ENCODE peak calls at places on chromosomes 7 and 10, in four cellular contexts. U is upper lobe of left lung, J is 8988T, L is D721Med. T is an unnamed sample.

GRCh38 chr10:107631876-107632275 is 467.4 kb upstream of the SORCS1 start:
- DNase-seq in U (no peak), J (no peak), L (no peak), T (no peak)

GRCh38 chr10:45592432-45592831 is 80.1 kb downstream of the ZFAND4 start:
- DNase-seq in U (no peak), J (no peak), L (no peak), T (no peak)

GRCh38 chr10:91691255-91691654 is 58.4 kb upstream of the PPP1R3C start:
- DNase-seq in U (no peak), J (no peak), L (no peak), T (no peak)

GRCh38 chr7:27156901-27157716 is 634 bp upstream of the HOXA7 start:
- DNase-seq in U (peak; percentile 18), J (no peak), L (no peak), T (no peak)

GRCh38 chr7:111803015-111803758 is 240.9 kb upstream of the IMMP2L start:
- DNase-seq in U (no peak), J (no peak), L (no peak), T (peak; percentile 42)

GRCh38 chr7:140062118-140062527 is 628 bp downstream of the PARP12 start:
- DNase-seq in U (peak; percentile 33), J (no peak), L (no peak), T (peak; percentile 33)

GRCh38 chr10:70357447-70358035 is 24.9 kb downstream of the LRRC20 start:
- DNase-seq in U (no peak), J (no peak), L (no peak), T (no peak)

GRCh38 chr7:32161708-32162107 is 91.5 kb upstream of the PDE1C start:
- DNase-seq in U (no peak), J (no peak), L (no peak), T (peak; percentile 98)

GRCh38 chr7:2864999-2865670 is 21.0 kb upstream of the GNA12 start:
- DNase-seq in U (peak; percentile 61), J (no peak), L (peak; percentile 70), T (peak; percentile 73)

GRCh38 chr7:116809636-116810266 is 52.6 kb upstream of the CAPZA2 start:
- DNase-seq in U (no peak), J (no peak), L (no peak), T (peak; percentile 72)

GRCh38 chr7:96342036-96342435 is 20.1 kb upstream of the SLC25A13 start:
- DNase-seq in U (no peak), J (no peak), L (no peak), T (no peak)

GRCh38 chr10:27687326-27687725 is 58.3 kb downstream of the MKX start:
- DNase-seq in U (no peak), J (no peak), L (no peak), T (peak; percentile 60)

GRCh38 chr7:29254663-29255062 is 60.1 kb downstream of the CHN2 start:
- DNase-seq in U (no peak), J (no peak), L (no peak), T (no peak)

GRCh38 chr7:8480466-8480865 is 47.1 kb downstream of the NXPH1 start:
- DNase-seq in U (no peak), J (no peak), L (no peak), T (no peak)

GRCh38 chr7:142384508-142384922 is 126.7 kb upstream of the PRSS58 start:
- DNase-seq in U (peak; percentile 37), J (no peak), L (no peak), T (peak; percentile 93)

GRCh38 chr7:74466196-74466813 is 12.6 kb downstream of the GTF2IRD1 start:
- DNase-seq in U (no peak), J (no peak), L (no peak), T (no peak)

GRCh38 chr10:130193493-130194193 is 57.5 kb downstream of the GLRX3 start:
- DNase-seq in U (no peak), J (no peak), L (no peak), T (no peak)

GRCh38 chr7:28272461-28272877 is 91.9 kb upstream of the JAZF1 start:
- DNase-seq in U (peak; percentile 24), J (peak; percentile 16), L (peak; percentile 22), T (peak; percentile 60)

GRCh38 chr7:152924238-152924637 is 164.7 kb downstream of the ACTR3B start:
- DNase-seq in U (no peak), J (no peak), L (no peak), T (no peak)

GRCh38 chr7:39127058-39127457 is 149.3 kb downstream of the POU6F2 start:
- DNase-seq in U (no peak), J (no peak), L (no peak), T (no peak)

GRCh38 chr7:36266201-36266600 is 113.1 kb downstream of the EEPD1 start:
- DNase-seq in U (no peak), J (no peak), L (no peak), T (no peak)

GRCh38 chr10:102718220-102718619 is 3.8 kb downstream of the SFXN2 start:
- DNase-seq in U (no peak), J (no peak), L (no peak), T (peak; percentile 26)

GRCh38 chr7:103573479-103574058 is 127.6 kb upstream of the SLC26A5 start:
- DNase-seq in U (no peak), J (no peak), L (no peak), T (peak; percentile 48)

GRCh38 chr10:128277267-128277666 is 151.0 kb upstream of the MKI67 start:
- DNase-seq in U (no peak), J (no peak), L (no peak), T (no peak)

GRCh38 chr10:67893637-67894036 is 9.2 kb downstream of the SIRT1 start:
- DNase-seq in U (no peak), J (no peak), L (no peak), T (no peak)

GRCh38 chr7:134645935-134646334 is 718 bp upstream of the BPGM start:
- DNase-seq in U (no peak), J (no peak), L (no peak), T (peak; percentile 55)

GRCh38 chr10:72043016-72043834 is 45.1 kb downstream of the SPOCK2 start:
- DNase-seq in U (no peak), J (no peak), L (no peak), T (peak; percentile 13)

GRCh38 chr10:121573541-121573941 is 24.7 kb downstream of the FGFR2 start:
- DNase-seq in U (no peak), J (no peak), L (no peak), T (no peak)

GRCh38 chr7:44449531-44449930 is 40.9 kb downstream of the NUDCD3 start:
- DNase-seq in U (no peak), J (no peak), L (no peak), T (no peak)

GRCh38 chr7:158569858-158570239 is 17.8 kb downstream of the PTPRN2 start:
- DNase-seq in U (no peak), J (no peak), L (no peak), T (no peak)

GRCh38 chr7:149772821-149773425 is 465 bp downstream of the ZNF467 start:
- DNase-seq in U (peak; percentile 35), J (no peak), L (no peak), T (no peak)

GRCh38 chr7:159048656-159049055 is 96.0 kb downstream of the VIPR2 start:
- DNase-seq in U (peak; percentile 14), J (no peak), L (no peak), T (no peak)

GRCh38 chr10:19845963-19846362 is 29.7 kb downstream of the PLXDC2 start:
- DNase-seq in U (no peak), J (no peak), L (no peak), T (no peak)

T was measured in EL.